ENCODE peak calls at places on chromosomes 2 and 18, in ten cellular contexts. D is prostate gland, T is endothelial cell of umbilical vein, U is K562, L is sigmoid colon, I is H1, Y is GM12892, R is spleen, P is HCT116, S is stomach. J is an unnamed sample.

GRCh38 chr18:69992776-69993175 is 45.1 kb upstream of the CD226 start:
- DNase-seq in D (no peak), T (no peak), U (no peak), L (no peak), I (no peak), Y (no peak), R (no peak), P (no peak), S (no peak), J (no peak)

GRCh38 chr2:139643139-139643538 is 862.9 kb upstream of the NXPH2 start:
- DNase-seq in D (no peak), T (no peak), U (no peak), L (no peak), I (no peak), Y (no peak), R (no peak), P (no peak), S (no peak), J (no peak)

GRCh38 chr2:156436477-156437085 is 402 bp downstream of the GPD2 start:
- DNase-seq in D (peak), T (peak), U (no peak), L (no peak), I (peak), Y (peak), R (no peak), P (no peak), S (peak), J (peak)

GRCh38 chr2:9247177-9247576 is 40.6 kb downstream of the ASAP2 start:
- DNase-seq in D (no peak), T (no peak), U (no peak), L (no peak), I (no peak), Y (no peak), R (no peak), P (no peak), S (no peak), J (no peak)

GRCh38 chr18:45951021-45951714 is 16.0 kb downstream of the EPG5 start:
- DNase-seq in D (no peak), T (peak), U (no peak), L (no peak), I (no peak), Y (no peak), R (no peak), P (peak), S (no peak), J (no peak)

GRCh38 chr18:51125976-51126375 is 71.5 kb downstream of the MEX3C start:
- DNase-seq in D (no peak), T (no peak), U (no peak), L (no peak), I (peak), Y (no peak), R (no peak), P (no peak), S (no peak), J (no peak)

GRCh38 chr18:9413586-9413985 is 61.7 kb upstream of the RALBP1 start:
- DNase-seq in D (no peak), T (peak), U (no peak), L (no peak), I (no peak), Y (no peak), R (no peak), P (no peak), S (no peak), J (no peak)

GRCh38 chr18:49178736-49179135 is 228.0 kb upstream of the SMAD7 start:
- DNase-seq in D (no peak), T (peak), U (peak), L (no peak), I (no peak), Y (no peak), R (no peak), P (peak), S (peak), J (no peak)

GRCh38 chr2:102185347-102185746 is 1.5 kb upstream of the IL1RL2 start:
- DNase-seq in D (no peak), T (peak), U (no peak), L (no peak), I (no peak), Y (no peak), R (no peak), P (no peak), S (no peak), J (no peak)

GRCh38 chr2:120540719-120541552 is 194.7 kb upstream of the GLI2 start:
- DNase-seq in D (no peak), T (no peak), U (no peak), L (no peak), I (no peak), Y (no peak), R (no peak), P (no peak), S (no peak), J (no peak)

GRCh38 chr2:232103140-232103737 is 141.7 kb downstream of the DIS3L2 start:
- DNase-seq in D (no peak), T (peak), U (no peak), L (no peak), I (no peak), Y (no peak), R (no peak), P (no peak), S (no peak), J (no peak)

GRCh38 chr2:175097297-175097696 is 70.7 kb downstream of the ATF2 start:
- DNase-seq in D (no peak), T (no peak), U (no peak), L (no peak), I (no peak), Y (no peak), R (no peak), P (no peak), S (no peak), J (no peak)

GRCh38 chr2:67895171-67895941 is 167.4 kb downstream of the C1D start:
- DNase-seq in D (no peak), T (peak), U (no peak), L (no peak), I (peak), Y (no peak), R (no peak), P (no peak), S (no peak), J (no peak)

GRCh38 chr2:218343591-218343990 is 13.1 kb upstream of the CATIP start:
- DNase-seq in D (no peak), T (no peak), U (no peak), L (no peak), I (no peak), Y (no peak), R (no peak), P (no peak), S (no peak), J (no peak)

GRCh38 chr18:13318644-13319501 is 100.3 kb downstream of the LDLRAD4 start:
- DNase-seq in D (no peak), T (no peak), U (no peak), L (peak), I (no peak), Y (no peak), R (no peak), P (no peak), S (no peak), J (no peak)

GRCh38 chr2:119068154-119068725 is 90.3 kb downstream of the C1QL2 start:
- DNase-seq in D (no peak), T (no peak), U (no peak), L (no peak), I (no peak), Y (no peak), R (no peak), P (no peak), S (no peak), J (no peak)

GRCh38 chr2:237182422-237183123 is 96.9 kb downstream of the COPS8 start:
- DNase-seq in D (no peak), T (no peak), U (no peak), L (peak), I (no peak), Y (no peak), R (no peak), P (no peak), S (no peak), J (no peak)

GRCh38 chr2:221176666-221177065 is 395.4 kb downstream of the EPHA4 start:
- DNase-seq in D (no peak), T (no peak), U (no peak), L (no peak), I (no peak), Y (no peak), R (no peak), P (no peak), S (no peak), J (no peak)

GRCh38 chr2:240252191-240252871 is 111.9 kb upstream of the OTOS start:
- DNase-seq in D (no peak), T (no peak), U (no peak), L (peak), I (no peak), Y (no peak), R (peak), P (no peak), S (peak), J (no peak)

GRCh38 chr2:8447610-8448221 is 234.1 kb upstream of the ID2 start:
- DNase-seq in D (no peak), T (no peak), U (no peak), L (peak), I (no peak), Y (no peak), R (no peak), P (peak), S (no peak), J (no peak)

GRCh38 chr2:69715964-69716363 is 26.0 kb upstream of the ANXA4 start:
- DNase-seq in D (no peak), T (no peak), U (no peak), L (no peak), I (no peak), Y (no peak), R (no peak), P (no peak), S (no peak), J (no peak)

GRCh38 chr2:39568561-39569006 is 97.1 kb upstream of the TMEM178A start:
- DNase-seq in D (no peak), T (peak), U (no peak), L (no peak), I (no peak), Y (no peak), R (no peak), P (no peak), S (no peak), J (no peak)

GRCh38 chr2:71995067-71995665 is 152.5 kb downstream of the CYP26B1 start:
- DNase-seq in D (no peak), T (no peak), U (no peak), L (no peak), I (no peak), Y (no peak), R (no peak), P (peak), S (no peak), J (no peak)

GRCh38 chr2:114729025-114729424 is 286.6 kb downstream of the DPP10 start:
- DNase-seq in D (no peak), T (no peak), U (no peak), L (no peak), I (no peak), Y (no peak), R (no peak), P (no peak), S (no peak), J (no peak)

GRCh38 chr2:5921081-5921642 is 229.0 kb downstream of the SOX11 start:
- DNase-seq in D (no peak), T (no peak), U (no peak), L (no peak), I (no peak), Y (no peak), R (no peak), P (no peak), S (peak), J (no peak)

GRCh38 chr2:135043345-135043744 is 3.9 kb downstream of the MAP3K19 start:
- DNase-seq in D (no peak), T (no peak), U (peak), L (no peak), I (peak), Y (no peak), R (no peak), P (no peak), S (no peak), J (no peak)

GRCh38 chr2:124822516-124822915 is 797.4 kb downstream of the CNTNAP5 start:
- DNase-seq in D (no peak), T (no peak), U (no peak), L (no peak), I (no peak), Y (no peak), R (no peak), P (no peak), S (no peak), J (no peak)

GRCh38 chr2:46296216-46296839 is 879 bp upstream of the EPAS1 start:
- DNase-seq in D (peak), T (no peak), U (no peak), L (peak), I (peak), Y (peak), R (peak), P (no peak), S (peak), J (peak)

GRCh38 chr18:70296289-70296688 is 7.4 kb downstream of the SOCS6 start:
- DNase-seq in D (no peak), T (peak), U (peak), L (no peak), I (no peak), Y (no peak), R (no peak), P (no peak), S (no peak), J (no peak)

GRCh38 chr2:127197475-127198385 is 22.4 kb downstream of the CYP27C1 start:
- DNase-seq in D (peak), T (peak), U (peak), L (no peak), I (peak), Y (no peak), R (peak), P (peak), S (peak), J (peak)
- TF ChIP-seq POLR2AphosphoS5 in D (no peak), T (no peak), U (no peak), L (no peak), I (no peak), Y (no peak), R (no peak), P (no peak), S (no peak), J (no peak)

GRCh38 chr2:235937526-235937925 is 230.7 kb downstream of the GBX2 start:
- DNase-seq in D (no peak), T (no peak), U (no peak), L (peak), I (no peak), Y (no peak), R (no peak), P (no peak), S (peak), J (no peak)

GRCh38 chr2:235937092-235937491 is 231.1 kb downstream of the GBX2 start:
- DNase-seq in D (no peak), T (no peak), U (no peak), L (peak), I (no peak), Y (no peak), R (no peak), P (no peak), S (peak), J (no peak)

GRCh38 chr2:235935773-235936172 is 232.4 kb downstream of the GBX2 start:
- DNase-seq in D (no peak), T (no peak), U (no peak), L (peak), I (no peak), Y (no peak), R (no peak), P (no peak), S (peak), J (no peak)

GRCh38 chr2:235935071-235935470 is 233.1 kb downstream of the GBX2 start:
- DNase-seq in D (no peak), T (no peak), U (no peak), L (no peak), I (no peak), Y (no peak), R (no peak), P (no peak), S (no peak), J (no peak)

DNA sequence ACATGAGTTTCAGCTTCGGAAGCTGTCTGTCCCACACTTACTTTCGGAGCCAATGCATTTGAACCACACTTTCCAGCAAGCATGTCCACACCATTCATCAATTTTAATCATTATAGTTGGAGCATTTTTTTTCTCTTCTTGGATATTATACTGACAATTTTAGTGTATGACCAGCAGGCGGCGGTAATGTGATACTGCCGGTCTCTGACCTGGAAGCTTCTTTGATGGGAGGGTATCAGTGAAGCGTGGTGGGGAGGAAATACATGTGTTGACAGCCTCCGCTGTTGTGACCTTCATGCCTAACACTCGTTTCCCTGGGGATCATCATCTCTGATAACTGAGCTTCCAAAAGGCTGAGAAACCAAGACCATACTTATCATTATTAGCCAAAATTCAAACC is 231.7 kb downstream of the GBX2 start:
- DNase-seq in D (no peak), T (peak), U (peak), L (no peak), I (no peak), Y (no peak), R (no peak), P (no peak), S (peak), J (no peak)
- TF ChIP-seq POLR2A in D (no peak), T (no peak), U (no peak), L (no peak), I (no peak), Y (no peak), R (no peak), P (no peak), S (no peak), J (no peak)

DNA sequence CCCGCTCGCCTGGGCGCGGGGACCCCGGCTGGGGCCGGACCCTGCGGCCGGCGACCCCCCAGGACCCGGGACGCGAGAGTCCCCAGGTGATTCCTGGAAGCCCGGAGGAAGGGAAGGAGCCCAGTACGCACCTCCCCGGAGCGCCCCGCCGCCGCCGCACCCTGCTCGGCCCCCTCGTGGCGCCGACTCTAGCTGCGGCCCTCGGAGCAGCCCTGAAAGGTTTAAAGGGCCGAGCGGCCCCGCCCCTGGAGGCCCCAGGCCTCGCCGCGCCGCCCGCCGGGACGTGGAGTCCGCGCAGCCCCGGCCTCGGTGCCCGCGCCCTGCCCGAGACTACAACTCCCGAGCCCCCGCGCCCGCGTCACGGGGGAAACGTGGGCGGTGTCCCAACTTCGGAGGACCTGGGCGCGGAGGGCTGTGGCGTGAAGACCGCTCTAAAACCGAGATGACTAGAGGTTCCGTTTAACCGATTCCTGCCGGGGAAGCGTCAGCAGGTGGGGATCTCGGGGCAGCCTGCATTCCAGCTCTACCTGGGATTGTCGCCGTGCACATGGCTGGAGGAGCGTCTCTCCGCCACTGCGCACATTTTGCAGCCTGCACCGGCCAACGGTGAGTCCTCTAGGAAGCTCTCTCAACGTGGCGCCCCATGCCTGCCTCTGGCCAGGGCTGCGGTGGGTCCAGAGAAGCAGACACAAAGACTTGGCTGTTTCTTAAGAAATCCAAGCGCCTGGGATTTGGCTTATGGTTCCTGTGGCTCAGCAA is at the start of gene TMEM150A:
- DNase-seq in D (peak), T (peak), U (peak), L (peak), I (peak), Y (peak), R (peak), P (peak), S (peak), J (peak)
- TF ChIP-seq POLR2AphosphoS5 in D (peak), T (peak), U (peak), L (peak), I (no peak), Y (no peak), R (peak), P (peak), S (peak), J (peak)

GRCh38 chr2:195610708-195611107 is 46.3 kb upstream of the SLC39A10 start:
- DNase-seq in D (no peak), T (no peak), U (no peak), L (no peak), I (no peak), Y (no peak), R (no peak), P (no peak), S (no peak), J (no peak)

GRCh38 chr2:195612515-195613495 is 44.2 kb upstream of the SLC39A10 start:
- DNase-seq in D (no peak), T (peak), U (no peak), L (no peak), I (no peak), Y (no peak), R (no peak), P (no peak), S (no peak), J (no peak)

GRCh38 chr2:195608768-195609454 is 48.1 kb upstream of the SLC39A10 start:
- DNase-seq in D (no peak), T (no peak), U (no peak), L (no peak), I (no peak), Y (no peak), R (no peak), P (no peak), S (no peak), J (no peak)

DNA sequence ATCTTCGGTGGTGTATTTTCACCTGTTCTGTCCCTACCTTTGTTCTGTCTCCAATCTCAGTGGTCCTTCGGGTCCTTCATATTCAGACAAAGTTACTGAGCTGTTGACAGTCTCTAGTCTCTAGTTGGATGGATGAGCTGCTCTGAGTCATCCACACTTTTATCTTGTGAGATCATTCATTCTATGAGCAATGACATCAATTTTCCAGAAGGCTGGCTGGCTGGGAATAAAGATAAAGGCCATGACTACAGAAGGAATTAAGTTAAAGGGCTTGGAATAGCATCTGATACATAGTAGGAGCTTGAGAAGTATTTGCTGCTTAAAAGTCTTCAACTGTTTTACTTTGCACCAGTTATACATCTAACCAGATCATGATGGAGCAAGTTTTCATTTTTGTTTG is 43.1 kb upstream of the SLC39A10 start:
- DNase-seq in D (no peak), T (peak), U (peak), L (no peak), I (no peak), Y (no peak), R (no peak), P (no peak), S (no peak), J (no peak)
- TF ChIP-seq POLR2A in D (no peak), T (no peak), U (no peak), L (no peak), I (no peak), Y (no peak), R (no peak), P (no peak), S (no peak), J (no peak)

DNA sequence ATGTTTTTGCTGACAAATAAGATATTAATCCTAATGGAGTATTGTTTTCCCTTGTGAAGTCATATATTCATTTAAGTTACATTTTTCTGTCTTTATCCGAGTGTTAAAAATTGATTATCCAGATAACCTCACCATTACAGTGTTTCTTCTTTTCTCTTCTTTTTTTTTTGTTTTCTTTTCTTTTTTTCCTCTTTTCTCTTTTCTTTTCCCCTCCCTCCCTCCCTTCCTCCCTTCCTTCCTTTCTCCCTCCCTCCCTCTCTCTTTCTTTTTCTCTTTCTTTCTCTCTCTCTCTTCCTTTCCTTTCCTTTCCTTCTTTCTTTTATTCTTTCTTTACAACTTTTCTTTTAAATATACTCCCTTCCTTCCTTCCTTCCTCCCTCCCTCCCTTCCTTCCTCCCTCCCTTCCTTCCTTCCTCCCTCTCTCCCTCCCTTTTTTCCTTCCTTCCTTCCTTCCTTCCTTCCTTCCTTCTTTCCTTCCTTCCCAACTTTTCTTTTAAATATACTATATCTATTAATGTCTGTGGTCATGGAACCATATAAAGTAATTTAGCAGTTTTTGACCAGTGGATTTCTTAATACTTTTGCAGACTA is 40.9 kb downstream of the UBE2E3 start:
- DNase-seq in D (no peak), T (no peak), U (no peak), L (no peak), I (no peak), Y (no peak), R (no peak), P (no peak), S (no peak), J (no peak)
- TF ChIP-seq POLR2AphosphoS5 in D (no peak), T (no peak), U (no peak), L (no peak), I (no peak), Y (no peak), R (no peak), P (no peak), S (no peak), J (no peak)

GRCh38 chr2:101135412-101136296 is 15.5 kb downstream of the TBC1D8 start:
- DNase-seq in D (no peak), T (no peak), U (no peak), L (no peak), I (no peak), Y (no peak), R (no peak), P (no peak), S (peak), J (no peak)
- TF ChIP-seq POLR2A in D (no peak), T (no peak), U (no peak), L (no peak), I (no peak), Y (no peak), R (no peak), P (no peak), S (peak), J (no peak)

J was measured in transverse colon.